ENCODE peak calls at places on chromosome 17, in four cellular contexts. T is kidney epithelial cell, P is transverse colon, O is IMR-90. F is an unnamed sample.

GRCh38 chr17:969767-970387 is 9.7 kb downstream of the NXN start:
- DNase-seq in O (no peak), P (no peak), T (no peak), F (no peak)

GRCh38 chr17:9389116-9389515 is 186.5 kb downstream of the STX8 start:
- DNase-seq in O (peak; percentile 97), P (no peak), T (peak; percentile 98), F (no peak)

GRCh38 chr17:47993031-47993546 is 22.2 kb downstream of the CDK5RAP3 start:
- DNase-seq in O (no peak), T (no peak), P (no peak), F (no peak)

GRCh38 chr17:80519091-80519781 is 25.4 kb upstream of the RPTOR start:
- DNase-seq in P (no peak), O (no peak), T (no peak), F (no peak)

GRCh38 chr17:82320956-82321927 is 3.8 kb upstream of the CD7 start:
- DNase-seq in T (no peak), O (no peak), P (peak; percentile 40), F (no peak)

GRCh38 chr17:44200478-44201155 is 933 bp upstream of the ATXN7L3 start:
- DNase-seq in O (no peak), T (no peak), P (peak; percentile 44), F (no peak)

GRCh38 chr17:79272666-79273219 is 198.1 kb downstream of the ENGASE start:
- DNase-seq in P (no peak), O (peak; percentile 1), T (no peak), F (no peak)

GRCh38 chr17:1898872-1899271 is 69.1 kb downstream of the RPA1 start:
- DNase-seq in P (no peak), O (no peak), T (no peak), F (no peak)

GRCh38 chr17:79251824-79252223 is 177.2 kb downstream of the ENGASE start:
- DNase-seq in P (no peak), T (no peak), O (no peak), F (no peak)

GRCh38 chr17:49498037-49498615 is 3.0 kb downstream of the NGFR start:
- DNase-seq in T (no peak), O (no peak), P (no peak), F (no peak)

GRCh38 chr17:63483038-63483437 is 6.2 kb downstream of the ACE start:
- DNase-seq in O (no peak), P (no peak), T (no peak), F (no peak)

GRCh38 chr17:16255481-16255901 is 38.5 kb downstream of the PIGL start:
- DNase-seq in O (peak; percentile 28), P (peak; percentile 64), T (no peak), F (no peak)

GRCh38 chr17:41982026-41982989 is 15.7 kb downstream of the CNP start:
- DNase-seq in P (no peak), T (no peak), O (peak; percentile 53), F (no peak)

GRCh38 chr17:42459256-42459982 is 741 bp downstream of the ATP6V0A1 start:
- DNase-seq in P (peak; percentile 66), T (no peak), O (peak; percentile 69), F (peak; percentile 25)

GRCh38 chr17:60110586-60110985 is 31.9 kb upstream of the HEATR6 start:
- DNase-seq in P (no peak), T (no peak), O (no peak), F (no peak)

GRCh38 chr17:60109161-60109560 is 30.4 kb upstream of the HEATR6 start:
- DNase-seq in T (no peak), P (no peak), O (no peak), F (no peak)

GRCh38 chr17:60108712-60109111 is 30.0 kb upstream of the HEATR6 start:
- DNase-seq in O (no peak), P (no peak), T (no peak), F (no peak)

GRCh38 chr17:60106377-60107059 is 27.8 kb upstream of the HEATR6 start:
- DNase-seq in T (no peak), P (no peak), O (peak; percentile 85), F (no peak)

DNA sequence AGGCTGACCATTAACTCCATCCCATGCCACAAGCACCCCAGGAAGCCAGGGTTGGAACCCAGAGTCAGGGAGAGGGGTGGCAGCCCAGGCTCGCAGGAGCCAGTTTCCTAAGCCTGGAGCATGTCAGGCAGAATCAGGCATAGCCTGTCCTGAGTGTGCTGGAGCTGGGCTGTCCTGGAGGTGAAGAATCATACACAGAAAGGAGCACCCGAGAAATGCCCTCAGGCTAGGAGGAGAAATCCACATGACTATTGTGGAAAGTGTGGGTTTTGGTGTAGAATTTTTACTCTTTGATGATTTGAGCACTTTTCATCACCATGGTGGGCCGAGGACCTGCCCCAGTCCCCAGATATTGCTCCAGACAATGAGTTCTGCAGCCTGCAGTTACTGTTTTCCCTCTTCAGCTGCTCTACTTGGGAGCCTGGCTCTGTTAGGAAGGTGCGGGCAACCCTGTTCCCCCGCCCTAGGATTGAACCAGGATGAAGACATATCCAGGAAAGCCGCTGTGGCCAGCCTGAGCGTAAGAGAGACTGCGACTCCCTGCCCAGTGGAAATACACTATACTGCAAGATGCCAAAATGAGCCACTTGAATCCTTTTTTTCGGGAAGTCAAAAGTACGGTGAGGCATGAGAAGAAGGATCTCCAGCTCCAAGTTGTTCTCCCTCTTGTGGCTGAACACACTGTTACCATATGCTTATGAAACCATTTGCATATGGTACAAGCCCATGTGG is 29.0 kb upstream of the HEATR6 start:
- DNase-seq in O (no peak), T (no peak), P (no peak), F (no peak)
- TF ChIP-seq CTCF in O (no peak), T (no peak), P (no peak), F (peak; percentile 16)

GRCh38 chr17:39306509-39307212 is 80.9 kb upstream of the STAC2 start:
- DNase-seq in T (no peak), P (no peak), O (peak; percentile 33), F (no peak)
- TF ChIP-seq CTCF in T (no peak), P (no peak), O (no peak), F (no peak)

DNA sequence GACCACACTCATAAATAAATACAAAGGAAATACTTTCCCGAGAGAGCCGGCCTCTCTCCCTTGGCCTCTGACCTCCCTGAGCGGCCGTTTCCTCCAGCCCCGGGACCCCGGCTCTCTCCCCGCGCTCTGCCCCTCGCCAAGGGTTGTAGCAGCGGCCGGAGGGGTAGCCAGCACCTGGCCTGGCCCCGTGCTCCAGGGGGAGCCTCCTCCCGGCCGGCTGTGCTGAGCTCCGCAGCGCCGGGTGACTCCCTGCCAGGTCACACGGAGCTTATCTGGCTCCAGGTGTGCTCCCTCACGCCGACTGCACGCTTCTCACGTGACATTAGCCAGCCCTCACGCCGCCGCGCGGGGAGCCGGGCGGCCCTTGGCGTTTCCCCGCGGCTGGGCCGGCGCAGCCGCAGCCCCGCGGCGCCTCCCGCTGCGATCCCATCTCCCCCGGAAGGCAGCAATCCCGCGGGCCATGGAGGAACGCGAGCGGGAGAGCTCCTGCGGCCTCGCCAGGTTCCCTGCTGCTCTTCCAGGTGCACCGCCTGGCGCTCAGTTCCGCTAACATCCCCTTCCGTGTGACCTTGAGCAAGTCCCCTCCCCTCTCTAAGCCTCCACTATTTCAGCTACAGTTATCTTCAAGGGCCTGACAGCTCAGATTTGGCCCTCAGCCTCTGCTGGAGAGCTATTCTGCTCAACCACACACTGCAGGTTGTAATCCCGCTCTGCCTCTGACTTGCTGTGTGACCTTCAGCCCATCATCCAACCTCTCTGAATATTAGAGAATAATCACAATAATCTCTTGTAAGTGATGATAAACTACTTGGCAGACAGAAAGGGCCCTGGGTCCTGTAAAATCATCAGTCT is 3.5 kb downstream of the MYO18A start:
- DNase-seq in P (peak; percentile 82), O (peak; percentile 43), T (no peak), F (no peak)
- TF ChIP-seq CTCF in P (no peak), O (no peak), T (no peak), F (no peak)

GRCh38 chr17:50863221-50863843 is 2.8 kb downstream of the TOB1 start:
- DNase-seq in P (peak; percentile 71), T (no peak), O (no peak), F (no peak)
- TF ChIP-seq CTCF in P (peak; percentile 70), T (peak; percentile 72), O (peak; percentile 50), F (no peak)

F was measured in mesothelial cell of epicardium.